ENCODE peak calls at places on chromosomes 16 and 17, in five cellular contexts. E is heart left ventricle, Z is ovary, L is sigmoid colon, Y is breast epithelium. O is an unnamed sample.

GRCh38 chr17:22267019-22267418 is 574.7 kb downstream of the KCNJ18 start:
- DNase-seq in E (no peak), Z (no peak), L (no peak), Y (no peak), O (no peak)

GRCh38 chr17:55576237-55576998 is 65.2 kb upstream of the SMIM36 start:
- DNase-seq in E (no peak), Z (peak; percentile 42), L (no peak), Y (no peak), O (no peak)

GRCh38 chr17:75069783-75070182 is 18.0 kb upstream of the SLC16A5 start:
- DNase-seq in E (no peak), Z (no peak), L (no peak), Y (no peak), O (no peak)

GRCh38 chr16:15961060-15961511 is 11.7 kb downstream of the ABCC1 start:
- DNase-seq in E (no peak), Z (no peak), L (no peak), Y (no peak), O (no peak)

GRCh38 chr16:88301886-88302285 is 80.9 kb upstream of the ZNF469 start:
- DNase-seq in E (no peak), Z (no peak), L (no peak), Y (no peak), O (no peak)

GRCh38 chr16:5900046-5900445 is 802.5 kb upstream of the EEF2KMT start:
- DNase-seq in E (no peak), Z (no peak), L (no peak), Y (no peak), O (no peak)

GRCh38 chr17:65039349-65039988 is 17.1 kb downstream of the GNA13 start:
- DNase-seq in E (no peak), Z (no peak), L (no peak), Y (no peak), O (no peak)

GRCh38 chr17:16304832-16305231 is 48.4 kb downstream of the CENPV start:
- DNase-seq in E (no peak), Z (no peak), L (no peak), Y (no peak), O (no peak)

GRCh38 chr16:86862596-86862995 is 284.2 kb downstream of the FOXL1 start:
- DNase-seq in E (peak; percentile 46), Z (no peak), L (no peak), Y (no peak), O (no peak)

GRCh38 chr16:73365010-73365409 is 317.1 kb upstream of the ZFHX3 start:
- DNase-seq in E (peak; percentile 27), Z (peak; percentile 10), L (no peak), Y (no peak), O (no peak)

GRCh38 chr17:16052486-16052885 is 52.9 kb downstream of the TTC19 start:
- DNase-seq in E (no peak), Z (no peak), L (no peak), Y (no peak), O (no peak)

GRCh38 chr17:20930065-20930760 is 112.6 kb downstream of the USP22 start:
- DNase-seq in E (no peak), Z (no peak), L (no peak), Y (no peak), O (no peak)

GRCh38 chr17:34739386-34739785 is 160.0 kb downstream of the TMEM132E start:
- DNase-seq in E (no peak), Z (no peak), L (peak; percentile 15), Y (no peak), O (no peak)

GRCh38 chr16:58026139-58026704 is 668 bp downstream of the MMP15 start:
- DNase-seq in E (peak; percentile 74), Z (peak; percentile 22), L (peak; percentile 78), Y (no peak), O (no peak)

GRCh38 chr17:78923660-78924453 is 1.3 kb downstream of the TIMP2 start:
- DNase-seq in E (no peak), Z (peak; percentile 47), L (peak; percentile 82), Y (peak; percentile 82), O (peak; percentile 78)

GRCh38 chr16:86994651-86995171 is 322.5 kb downstream of the C16orf95 start:
- DNase-seq in E (peak; percentile 76), Z (no peak), L (peak; percentile 45), Y (no peak), O (no peak)

GRCh38 chr17:497587-498034 is 145.0 kb upstream of the RPH3AL start:
- DNase-seq in E (no peak), Z (no peak), L (no peak), Y (no peak), O (no peak)

GRCh38 chr17:45740553-45741330 is 43.4 kb upstream of the CRHR1 start:
- DNase-seq in E (peak; percentile 62), Z (no peak), L (peak; percentile 25), Y (peak; percentile 38), O (peak; percentile 33)

GRCh38 chr16:67959520-67959919 is 8.9 kb downstream of the SLC12A4 start:
- DNase-seq in E (peak; percentile 93), Z (peak; percentile 60), L (peak; percentile 86), Y (no peak), O (no peak)

GRCh38 chr17:31197991-31198390 is 99.0 kb downstream of the OMG start:
- DNase-seq in E (no peak), Z (no peak), L (no peak), Y (no peak), O (no peak)

GRCh38 chr17:44830359-44831269 is 527 bp upstream of the GJC1 start:
- DNase-seq in E (peak; percentile 33), Z (no peak), L (peak; percentile 74), Y (peak; percentile 15), O (no peak)

GRCh38 chr17:27380551-27380950 is 75.7 kb upstream of the KSR1 start:
- DNase-seq in E (no peak), Z (no peak), L (no peak), Y (no peak), O (no peak)

GRCh38 chr17:17523714-17524075 is 27.5 kb upstream of the RASD1 start:
- DNase-seq in E (no peak), Z (no peak), L (no peak), Y (no peak), O (no peak)

GRCh38 chr16:25009822-25010221 is 5.3 kb downstream of the ARHGAP17 start:
- DNase-seq in E (peak; percentile 55), Z (no peak), L (no peak), Y (no peak), O (no peak)

GRCh38 chr16:53043462-53043861 is 9.2 kb downstream of the CHD9NB start:
- DNase-seq in E (peak; percentile 45), Z (peak; percentile 15), L (no peak), Y (no peak), O (no peak)

GRCh38 chr16:9969580-9969979 is 212.6 kb downstream of the GRIN2A start:
- DNase-seq in E (no peak), Z (no peak), L (no peak), Y (no peak), O (no peak)

GRCh38 chr17:68101075-68101991 is 65.8 kb downstream of the KPNA2 start:
- DNase-seq in E (peak; percentile 96), Z (peak; percentile 96), L (peak; percentile 97), Y (peak; percentile 95), O (peak; percentile 58)
- TF ChIP-seq POLR2A in E (peak; percentile 83), Z (peak; percentile 66), L (peak; percentile 56), Y (peak; percentile 66), O (peak; percentile 31)

GRCh38 chr17:42288078-42288984 is at the start of gene STAT5A:
- DNase-seq in E (peak; percentile 94), Z (peak; percentile 89), L (peak; percentile 98), Y (peak; percentile 93), O (peak; percentile 79)
- TF ChIP-seq POLR2A in E (peak; percentile 83), Z (peak; percentile 77), L (peak; percentile 18), Y (no peak), O (no peak)

GRCh38 chr17:81454473-81454872 is 58.1 kb downstream of the ACTG1 start:
- DNase-seq in E (no peak), Z (no peak), L (no peak), Y (no peak), O (no peak)

GRCh38 chr17:81455387-81455786 is 57.2 kb downstream of the ACTG1 start:
- DNase-seq in E (no peak), Z (no peak), L (no peak), Y (no peak), O (no peak)

GRCh38 chr17:81453049-81453448 is 57.8 kb downstream of the BAHCC1 start:
- DNase-seq in E (no peak), Z (no peak), L (no peak), Y (no peak), O (no peak)

GRCh38 chr17:81452551-81452950 is 57.3 kb downstream of the BAHCC1 start:
- DNase-seq in E (no peak), Z (no peak), L (no peak), Y (no peak), O (no peak)

GRCh38 chr17:81453712-81454111 is 58.5 kb downstream of the BAHCC1 start:
- DNase-seq in E (no peak), Z (no peak), L (no peak), Y (no peak), O (no peak)
- TF ChIP-seq POLR2A in E (no peak), Z (no peak), L (no peak), Y (no peak), O (no peak)

DNA sequence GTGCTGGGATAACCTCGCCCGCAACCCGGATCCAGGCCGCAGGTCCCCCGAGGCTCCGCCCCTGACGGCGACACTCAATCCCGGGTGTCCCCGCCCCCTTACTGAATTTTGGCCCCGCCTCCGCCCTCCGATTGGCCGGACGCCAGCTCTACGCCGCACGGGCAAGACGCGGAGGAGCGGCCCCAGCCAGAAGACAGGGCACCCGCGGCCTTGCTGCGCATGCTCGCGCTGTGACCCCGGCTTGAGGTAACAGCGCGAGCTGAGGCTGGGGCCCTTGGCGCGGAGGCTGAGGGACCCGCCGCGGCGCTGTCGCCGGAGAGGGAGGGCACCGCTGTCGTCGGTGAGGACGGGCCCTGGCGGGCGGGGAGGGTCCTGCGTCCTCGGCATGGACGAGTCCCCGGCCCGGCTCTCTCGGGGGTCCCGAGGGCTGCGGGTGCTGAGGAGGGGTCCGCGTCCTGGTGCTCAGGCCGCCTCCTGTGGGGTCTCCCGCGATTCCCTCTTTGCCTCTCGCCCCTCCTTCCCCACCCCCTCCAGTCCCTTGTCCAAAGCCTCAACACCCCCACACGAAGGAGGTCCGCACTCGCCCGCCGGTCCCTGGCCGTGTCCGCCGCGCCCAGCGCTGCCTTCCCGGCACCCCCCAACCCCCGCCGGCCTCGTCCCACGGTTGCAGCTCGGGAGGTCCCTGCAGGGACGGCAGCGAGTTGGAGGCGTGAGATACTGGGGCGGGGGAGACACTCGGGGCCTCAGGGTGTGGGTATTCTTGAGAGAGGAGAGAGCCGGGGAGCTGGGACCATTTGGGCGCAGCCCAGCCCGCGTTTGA is at the start of gene FLYWCH2:
- DNase-seq in E (peak; percentile 98), Z (peak; percentile 96), L (peak; percentile 99), Y (peak; percentile 99), O (peak; percentile 97)
- TF ChIP-seq POLR2A in E (peak; percentile 73), Z (peak; percentile 54), L (peak; percentile 59), Y (peak; percentile 64), O (peak; percentile 64)

O was measured in GM12891.